ENCODE peak calls at places on chromosomes 7 and 10, in four cellular contexts. Q is EL, W is MCF 10A, M is NCI-H2107. E is an unnamed sample.

GRCh38 chr10:12466701-12467100 is 117.4 kb downstream of the CAMK1D start:
- DNase-seq in Q (no peak), W (peak), M (peak), E (peak)

GRCh38 chr7:108340856-108341411 is 115.3 kb downstream of the NRCAM start:
- DNase-seq in Q (no peak), W (no peak), M (no peak), E (no peak)

GRCh38 chr7:151520419-151521229 is 929 bp upstream of the RHEB start:
- DNase-seq in Q (peak), W (no peak), M (no peak), E (peak)

GRCh38 chr7:50449881-50450690 is at the start of gene FIGNL1:
- DNase-seq in Q (peak), W (peak), M (peak), E (peak)

GRCh38 chr7:44602576-44602910 is 3.9 kb upstream of the OGDH start:
- DNase-seq in Q (no peak), W (no peak), M (no peak), E (no peak)

GRCh38 chr7:97873606-97874005 is 1.4 kb upstream of the ASNS start:
- DNase-seq in Q (no peak), W (no peak), M (no peak), E (no peak)

GRCh38 chr7:101884671-101885596 is 67.5 kb downstream of the CUX1 start:
- DNase-seq in Q (no peak), W (no peak), M (no peak), E (no peak)

GRCh38 chr7:154686305-154686704 is 316.6 kb downstream of the PAXIP1 start:
- DNase-seq in Q (no peak), W (no peak), M (no peak), E (no peak)

GRCh38 chr7:136637826-136638225 is 230.6 kb upstream of the CHRM2 start:
- DNase-seq in Q (peak), W (no peak), M (no peak), E (no peak)

GRCh38 chr10:84549368-84549767 is 221.0 kb downstream of the CCSER2 start:
- DNase-seq in Q (no peak), W (no peak), M (no peak), E (no peak)

GRCh38 chr10:99532687-99533495 is at the start of gene NKX2-3:
- DNase-seq in Q (peak), W (no peak), M (no peak), E (no peak)

GRCh38 chr10:99993994-99994689 is 15.6 kb downstream of the DNMBP start:
- DNase-seq in Q (peak), W (peak), M (no peak), E (no peak)

GRCh38 chr7:107354639-107355038 is 115.2 kb upstream of the GPR22 start:
- DNase-seq in Q (no peak), W (no peak), M (no peak), E (no peak)

GRCh38 chr7:158541330-158542010 is 46.2 kb downstream of the PTPRN2 start:
- DNase-seq in Q (no peak), W (no peak), M (no peak), E (no peak)

GRCh38 chr10:100656479-100656878 is 88.9 kb upstream of the PAX2 start:
- DNase-seq in Q (no peak), W (peak), M (no peak), E (no peak)

GRCh38 chr7:42869131-42870020 is 42.5 kb downstream of the C7orf25 start:
- DNase-seq in Q (peak), W (peak), M (no peak), E (no peak)

GRCh38 chr7:114691605-114692004 is 230.3 kb upstream of the MDFIC start:
- DNase-seq in Q (no peak), W (no peak), M (no peak), E (no peak)

GRCh38 chr7:96126382-96126781 is 195.5 kb downstream of the SLC25A13 start:
- DNase-seq in Q (no peak), W (no peak), M (no peak), E (no peak)

GRCh38 chr7:73742338-73742752 is 3.7 kb upstream of the ABHD11 start:
- DNase-seq in Q (no peak), W (no peak), M (no peak), E (peak)

GRCh38 chr10:118971876-118972275 is 57.6 kb upstream of the NANOS1 start:
- DNase-seq in Q (no peak), W (no peak), M (no peak), E (no peak)

GRCh38 chr7:26329520-26330269 is 38.0 kb downstream of the SNX10 start:
- DNase-seq in Q (no peak), W (no peak), M (no peak), E (no peak)

GRCh38 chr7:26567263-26567662 is 275.6 kb downstream of the SNX10 start:
- DNase-seq in Q (no peak), W (no peak), M (no peak), E (no peak)

GRCh38 chr7:77820967-77821366 is 22.4 kb downstream of the PHTF2 start:
- DNase-seq in Q (no peak), W (no peak), M (no peak), E (no peak)

E was measured in NCI-H510A.